ENCODE peak calls at places on chromosomes 12 and 14, in six cellular contexts. Q, R, J, W, M and K are unnamed samples.

GRCh38 chr14:61472801-61473376 is 151.5 kb downstream of the PRKCH start:
- DNase-seq in M (peak; percentile 54), Q (no peak), R (no peak), W (no peak), J (no peak), K (no peak)

GRCh38 chr14:76827696-76828301 is 1.6 kb downstream of the LRRC74A start:
- DNase-seq in R (peak; percentile 75), Q (no peak), M (no peak), W (no peak), J (no peak), K (no peak)

GRCh38 chr12:32804301-32804700 is 48.6 kb upstream of the YARS2 start:
- DNase-seq in J (no peak), W (no peak), M (no peak), Q (no peak), R (no peak), K (no peak)

GRCh38 chr14:56817396-56817921 is 7.2 kb upstream of the OTX2 start:
- DNase-seq in Q (no peak), M (no peak), J (peak; percentile 28), W (no peak), R (no peak), K (no peak)

GRCh38 chr12:11555743-11556625 is 93.5 kb upstream of the ETV6 start:
- DNase-seq in W (no peak), M (no peak), Q (no peak), J (no peak), R (no peak), K (no peak)

GRCh38 chr12:34033628-34034296 is 11.5 kb downstream of the ALG10 start:
- DNase-seq in Q (no peak), M (peak; percentile 55), R (no peak), J (no peak), W (no peak), K (no peak)

GRCh38 chr14:20811994-20812393 is 9.3 kb upstream of the RNASE1 start:
- DNase-seq in W (no peak), Q (no peak), R (no peak), J (no peak), M (no peak), K (no peak)

GRCh38 chr12:104687823-104688573 is 231.2 kb downstream of the CHST11 start:
- DNase-seq in R (no peak), Q (no peak), J (no peak), W (no peak), M (no peak), K (no peak)

GRCh38 chr12:80218925-80219714 is 119.8 kb downstream of the OTOGL start:
- DNase-seq in M (peak; percentile 24), W (no peak), J (no peak), R (no peak), Q (no peak), K (no peak)

GRCh38 chr12:116492703-116493324 is 66.4 kb upstream of the MAP1LC3B2 start:
- DNase-seq in R (no peak), J (no peak), W (no peak), Q (no peak), M (peak; percentile 72), K (no peak)

GRCh38 chr14:106848330-106849121 is 1322.1 kb downstream of the TMEM121 start:
- DNase-seq in R (no peak), J (no peak), M (no peak), W (no peak), Q (no peak), K (no peak)

GRCh38 chr14:92040431-92041040 is 677 bp upstream of the TRIP11 start:
- DNase-seq in W (no peak), M (peak; percentile 42), Q (no peak), J (no peak), R (no peak), K (peak; percentile 14)

GRCh38 chr14:85399196-85399595 is 130.7 kb upstream of the FLRT2 start:
- DNase-seq in Q (no peak), R (no peak), W (no peak), M (no peak), J (no peak), K (no peak)

GRCh38 chr14:94143239-94143638 is 13.8 kb upstream of the IFI27L2 start:
- DNase-seq in R (no peak), W (no peak), Q (no peak), M (peak; percentile 29), J (peak; percentile 20), K (peak; percentile 45)
- TF ChIP-seq CTCF in R (peak; percentile 24), W (peak; percentile 16), Q (no peak), M (peak; percentile 24), J (peak; percentile 51), K (peak; percentile 48)

DNA sequence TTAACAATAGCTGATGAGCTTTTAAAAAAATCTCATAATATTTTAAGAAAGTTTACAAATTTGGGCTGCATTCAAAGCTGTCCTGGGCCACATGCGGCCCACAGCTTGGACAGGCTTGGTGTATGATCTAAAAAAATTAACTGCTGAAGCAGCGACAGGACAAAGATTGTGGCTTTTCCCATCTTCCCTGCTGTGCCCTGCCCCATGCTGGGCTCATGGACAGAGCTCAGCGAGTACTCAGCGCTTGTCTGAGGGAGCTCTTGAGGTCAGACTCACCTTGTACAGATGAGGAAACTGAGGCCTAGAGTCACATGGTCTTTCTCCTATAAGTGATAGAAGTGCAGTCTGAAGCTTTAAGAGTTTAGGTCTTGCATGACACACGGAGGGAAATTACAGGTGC is 15.0 kb downstream of the EVL start:
- DNase-seq in Q (no peak), R (no peak), W (no peak), J (no peak), M (no peak), K (no peak)
- TF ChIP-seq CTCF in Q (no peak), R (no peak), W (no peak), J (no peak), M (no peak), K (no peak)

DNA sequence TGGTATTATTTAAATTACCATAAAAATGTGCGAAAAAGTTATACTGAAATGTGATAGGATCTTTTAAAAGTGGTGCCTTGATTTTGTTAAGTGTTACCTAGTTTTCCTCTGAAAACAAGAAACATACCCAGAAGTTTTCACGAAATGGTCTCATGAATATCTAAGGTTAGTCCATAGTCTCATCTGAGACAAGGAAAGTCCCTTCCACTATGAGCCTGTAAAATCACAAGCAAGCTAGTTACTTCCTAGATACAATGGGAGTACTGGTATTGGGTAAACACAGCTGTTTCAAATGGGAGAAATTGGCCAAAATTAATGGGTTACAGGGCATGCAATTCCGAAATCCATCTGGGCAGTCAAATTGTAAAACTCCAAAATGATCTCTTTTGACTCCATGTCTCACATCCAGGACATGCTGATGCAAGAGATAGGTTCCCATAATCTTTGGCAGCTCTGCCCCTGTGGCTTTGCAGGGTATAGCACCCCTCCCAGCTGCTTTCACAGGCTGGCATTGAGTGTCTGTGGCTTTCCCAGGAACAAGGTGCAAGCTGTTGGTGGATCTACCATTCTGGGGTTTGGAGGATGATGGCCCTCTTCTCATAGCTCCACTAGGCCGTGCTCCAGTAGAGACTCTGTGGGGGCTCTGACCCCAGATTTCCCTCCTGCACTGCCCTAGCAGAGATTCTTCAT is 271.4 kb downstream of the NAV3 start:
- DNase-seq in R (no peak), J (no peak), M (no peak), Q (no peak), W (no peak), K (no peak)
- TF ChIP-seq CTCF in R (no peak), J (no peak), M (no peak), Q (no peak), W (no peak), K (no peak)

DNA sequence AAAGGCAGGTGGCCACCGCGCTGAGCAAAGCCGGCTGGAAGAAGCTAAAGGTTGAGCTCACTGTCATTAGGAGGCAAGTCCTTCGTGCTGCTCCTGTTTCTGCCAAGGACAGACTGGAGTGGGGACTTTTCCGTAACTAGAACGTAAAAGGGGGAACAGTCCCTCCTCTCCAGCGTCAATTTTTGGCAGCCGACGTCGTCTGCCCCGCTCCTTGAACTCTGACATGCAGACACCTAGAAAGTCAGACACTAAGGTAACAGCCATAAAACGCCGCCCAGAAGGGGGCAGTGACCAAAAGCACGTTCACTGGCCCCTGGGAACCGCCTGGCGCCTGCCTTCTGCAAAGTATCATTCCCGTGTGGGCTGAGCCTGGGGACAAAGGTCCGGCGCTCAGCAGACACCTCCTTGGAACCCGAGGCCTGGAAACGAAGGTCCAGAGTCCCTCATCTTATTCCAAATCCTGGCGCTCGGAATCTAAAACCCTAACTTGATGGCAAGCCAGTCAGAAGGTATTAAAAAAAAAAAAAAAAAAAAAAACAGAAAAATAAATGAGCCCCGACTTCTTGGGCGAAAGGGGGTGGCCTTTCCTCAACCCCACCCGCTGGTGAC is 1.1 kb upstream of the LRP1 start:
- DNase-seq in Q (peak; percentile 78), R (peak; percentile 82), W (peak; percentile 89), J (peak; percentile 68), M (peak; percentile 74), K (peak; percentile 63)
- TF ChIP-seq CTCF in Q (no peak), R (peak; percentile 28), W (peak; percentile 28), J (no peak), M (peak; percentile 21), K (no peak)

GRCh38 chr12:5872745-5873144 is 72.3 kb downstream of the ANO2 start:
- DNase-seq in J (peak; percentile 11), R (no peak), M (peak; percentile 40), Q (no peak), W (no peak), K (no peak)
- TF ChIP-seq CTCF in J (peak; percentile 41), R (peak; percentile 9), M (peak; percentile 55), Q (no peak), W (no peak), K (no peak)

GRCh38 chr12:89421093-89421835 is 69.0 kb upstream of the DUSP6 start:
- DNase-seq in Q (no peak), J (no peak), R (no peak), M (no peak), W (no peak), K (no peak)
- TF ChIP-seq CTCF in Q (no peak), J (peak; percentile 28), R (no peak), M (no peak), W (peak; percentile 16), K (no peak)

GRCh38 chr12:46517579-46517962 is 145.0 kb upstream of the SLC38A2 start:
- DNase-seq in W (no peak), Q (no peak), M (no peak), R (no peak), J (no peak), K (no peak)
- TF ChIP-seq CTCF in W (no peak), Q (no peak), M (no peak), R (no peak), J (no peak), K (no peak)